ENCODE peak calls at places on chromosomes 2 and 18, in four cellular contexts. One of them, this sample, is unnamed.
A peak's percentile ranks its signal among the peaks of the same experiment; 100 is the strongest.

GRCh38 chr18:50312296-50313030 is 25.0 kb upstream of the CXXC1 start:
- DNase-seq in breast epithelium: no peak
- DNase-seq in testis: no peak
- DNase-seq in H1: no peak
- DNase-seq in this sample: no peak

GRCh38 chr2:20674974-20675679 is 8.2 kb downstream of the GDF7 start:
- DNase-seq in H1: no peak
- DNase-seq in breast epithelium: no peak
- DNase-seq in testis: peak; percentile 32
- DNase-seq in this sample: no peak

GRCh38 chr2:112920923-112921532 is 10.1 kb downstream of the IL37 start:
- DNase-seq in breast epithelium: no peak
- DNase-seq in H1: no peak
- DNase-seq in testis: no peak
- DNase-seq in this sample: no peak

GRCh38 chr2:209642146-209642815 is 129.4 kb upstream of the UNC80 start:
- DNase-seq in H1: no peak
- DNase-seq in breast epithelium: no peak
- DNase-seq in testis: no peak
- DNase-seq in this sample: no peak

GRCh38 chr2:85653996-85654395 is 14.0 kb downstream of the SFTPB start:
- DNase-seq in H1: no peak
- DNase-seq in breast epithelium: no peak
- DNase-seq in testis: no peak
- DNase-seq in this sample: no peak

GRCh38 chr2:191650896-191651773 is 26.8 kb upstream of the NABP1 start:
- DNase-seq in breast epithelium: no peak
- DNase-seq in H1: no peak
- DNase-seq in testis: no peak
- DNase-seq in this sample: no peak

GRCh38 chr2:241546771-241547498 is 11.6 kb upstream of the BOK start:
- DNase-seq in H1: no peak
- DNase-seq in breast epithelium: no peak
- DNase-seq in testis: peak; percentile 43
- DNase-seq in this sample: no peak

GRCh38 chr2:120552800-120553471 is 182.7 kb upstream of the GLI2 start:
- DNase-seq in H1: peak; percentile 91
- DNase-seq in breast epithelium: peak; percentile 91
- DNase-seq in testis: peak; percentile 93
- DNase-seq in this sample: peak; percentile 53

GRCh38 chr2:219128401-219128800 is 32.2 kb downstream of the NHEJ1 start:
- DNase-seq in breast epithelium: no peak
- DNase-seq in testis: no peak
- DNase-seq in H1: no peak
- DNase-seq in this sample: no peak

GRCh38 chr2:241241669-241242068 is 53.2 kb downstream of the ANO7 start:
- DNase-seq in testis: no peak
- DNase-seq in H1: no peak
- DNase-seq in breast epithelium: no peak
- DNase-seq in this sample: no peak

GRCh38 chr18:36284671-36285295 is 12.7 kb upstream of the FHOD3 start:
- DNase-seq in testis: peak; percentile 72
- DNase-seq in H1: no peak
- DNase-seq in breast epithelium: no peak
- DNase-seq in this sample: peak; percentile 76

GRCh38 chr2:111239107-111239506 is 118.4 kb downstream of the BCL2L11 start:
- DNase-seq in breast epithelium: no peak
- DNase-seq in H1: no peak
- DNase-seq in testis: no peak
- DNase-seq in this sample: no peak

GRCh38 chr2:15293262-15293937 is 267.7 kb downstream of the NBAS start:
- DNase-seq in breast epithelium: no peak
- DNase-seq in testis: no peak
- DNase-seq in H1: no peak
- DNase-seq in this sample: no peak

GRCh38 chr18:75478996-75479870 is 51.7 kb upstream of the SMIM21 start:
- DNase-seq in H1: no peak
- DNase-seq in testis: no peak
- DNase-seq in breast epithelium: no peak
- DNase-seq in this sample: peak; percentile 25

GRCh38 chr2:100655936-100656534 is 93.2 kb downstream of the PDCL3 start:
- DNase-seq in testis: no peak
- DNase-seq in H1: peak; percentile 10
- DNase-seq in breast epithelium: no peak
- DNase-seq in this sample: no peak

GRCh38 chr2:204289066-204289465 is 256.2 kb upstream of the PARD3B start:
- DNase-seq in H1: no peak
- DNase-seq in testis: no peak
- DNase-seq in breast epithelium: no peak
- DNase-seq in this sample: no peak
- H3K27me3 ChIP-seq in H1: no peaks in the 10 kb centered on the region
- H3K27me3 ChIP-seq in testis: no peaks in the 10 kb centered on the region
- H3K27me3 ChIP-seq in breast epithelium: no peaks in the 10 kb centered on the region
- H3K27me3 ChIP-seq in this sample: no peaks in the 10 kb centered on the region

GRCh38 chr18:54561864-54562263 is 29.2 kb upstream of the DYNAP start:
- DNase-seq in testis: no peak
- DNase-seq in H1: no peak
- DNase-seq in breast epithelium: no peak
- DNase-seq in this sample: no peak

GRCh38 chr18:54555996-54556395 is 35.0 kb upstream of the DYNAP start:
- DNase-seq in testis: no peak
- DNase-seq in breast epithelium: no peak
- DNase-seq in H1: no peak
- DNase-seq in this sample: no peak

GRCh38 chr18:54557958-54558357 is 33.1 kb upstream of the DYNAP start:
- DNase-seq in H1: no peak
- DNase-seq in breast epithelium: no peak
- DNase-seq in testis: no peak
- DNase-seq in this sample: no peak

DNA sequence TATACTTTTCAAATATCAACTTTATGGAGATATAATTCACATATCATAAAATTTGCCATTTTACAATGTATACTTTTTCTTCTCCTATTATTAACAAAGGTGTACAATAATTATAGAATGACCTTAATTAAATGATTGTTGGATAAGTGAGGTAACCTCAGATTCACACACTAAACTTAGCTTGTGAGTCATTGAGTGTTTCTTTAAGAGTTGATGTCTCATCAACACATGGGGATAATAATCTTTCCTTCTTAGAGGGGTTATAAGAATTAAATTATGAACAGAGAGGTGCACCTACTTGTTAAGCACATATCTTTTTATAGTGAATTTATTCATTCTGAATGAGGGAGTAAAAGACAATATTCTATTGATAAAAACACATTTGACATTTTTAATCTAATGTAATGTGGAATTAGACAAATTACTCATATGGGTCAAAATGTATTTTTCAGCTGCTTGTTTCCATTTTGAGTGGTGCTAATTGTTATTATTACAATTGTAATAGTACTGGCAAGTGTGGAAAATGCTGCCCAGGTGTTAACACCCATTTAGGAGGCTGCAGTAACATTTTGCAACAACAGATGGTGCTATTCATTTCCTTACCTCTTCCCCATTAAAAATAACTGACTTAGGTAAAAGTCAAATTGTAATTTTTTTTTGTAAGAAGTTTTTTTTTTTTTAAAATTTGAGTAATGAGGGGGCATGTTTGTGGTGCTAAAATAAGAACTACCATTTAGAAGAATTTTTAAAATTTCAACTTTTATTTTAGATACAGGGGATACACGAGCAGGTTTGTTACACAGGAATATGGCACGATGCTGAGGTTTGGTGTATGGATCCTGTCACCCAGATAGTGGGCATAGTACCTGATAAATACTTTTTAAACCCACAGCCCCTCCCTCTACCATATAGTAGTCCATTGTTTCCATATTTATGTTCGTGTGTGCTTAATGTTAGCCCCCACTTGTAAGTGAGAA is 32.1 kb upstream of the DYNAP start:
- DNase-seq in testis: no peak
- DNase-seq in H1: no peak
- DNase-seq in breast epithelium: no peak
- DNase-seq in this sample: peak; percentile 12
- TF ChIP-seq CTCF in testis: no peak
- TF ChIP-seq CTCF in H1: peak; percentile 49
- TF ChIP-seq CTCF in breast epithelium: peak; percentile 63
- TF ChIP-seq CTCF in this sample: no peak

GRCh38 chr2:235638541-235639192 is 144.8 kb downstream of the AGAP1 start:
- DNase-seq in breast epithelium: no peak
- DNase-seq in H1: no peak
- DNase-seq in testis: no peak
- DNase-seq in this sample: no peak

GRCh38 chr2:235640900-235641299 is 147.1 kb downstream of the AGAP1 start:
- DNase-seq in H1: no peak
- DNase-seq in breast epithelium: no peak
- DNase-seq in testis: no peak
- DNase-seq in this sample: no peak

GRCh38 chr2:235637906-235638305 is 144.1 kb downstream of the AGAP1 start:
- DNase-seq in testis: no peak
- DNase-seq in breast epithelium: no peak
- DNase-seq in H1: no peak
- DNase-seq in this sample: no peak

GRCh38 chr2:235639885-235640284 is 146.0 kb downstream of the AGAP1 start:
- DNase-seq in testis: no peak
- DNase-seq in H1: no peak
- DNase-seq in breast epithelium: no peak
- DNase-seq in this sample: no peak

DNA sequence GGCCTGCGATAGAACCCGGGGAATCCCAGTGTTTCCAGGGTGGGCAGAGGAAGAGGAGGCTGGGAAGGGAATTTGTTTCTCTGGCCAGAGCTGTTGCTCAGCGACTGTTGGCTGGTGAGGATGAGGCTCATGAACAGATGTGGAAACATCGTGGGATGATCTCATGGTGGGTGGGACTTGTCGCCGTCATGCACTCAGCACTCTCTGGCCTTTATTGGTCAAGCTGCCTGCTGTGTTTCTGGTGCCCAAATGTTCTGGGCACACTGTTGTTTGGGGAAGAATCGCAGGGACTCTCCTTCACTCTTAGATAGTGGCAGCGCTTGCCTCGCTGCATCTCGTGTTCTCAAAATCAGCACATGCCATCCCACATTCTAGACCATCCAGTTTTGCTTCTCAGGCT is 145.5 kb downstream of the AGAP1 start:
- DNase-seq in breast epithelium: peak; percentile 52
- DNase-seq in testis: peak; percentile 64
- DNase-seq in H1: no peak
- DNase-seq in this sample: peak; percentile 87
- TF ChIP-seq POLR2A in breast epithelium: no peak
- TF ChIP-seq POLR2A in testis: no peak
- TF ChIP-seq POLR2A in H1: no peak
- TF ChIP-seq POLR2A in this sample: peak; percentile 77

DNA sequence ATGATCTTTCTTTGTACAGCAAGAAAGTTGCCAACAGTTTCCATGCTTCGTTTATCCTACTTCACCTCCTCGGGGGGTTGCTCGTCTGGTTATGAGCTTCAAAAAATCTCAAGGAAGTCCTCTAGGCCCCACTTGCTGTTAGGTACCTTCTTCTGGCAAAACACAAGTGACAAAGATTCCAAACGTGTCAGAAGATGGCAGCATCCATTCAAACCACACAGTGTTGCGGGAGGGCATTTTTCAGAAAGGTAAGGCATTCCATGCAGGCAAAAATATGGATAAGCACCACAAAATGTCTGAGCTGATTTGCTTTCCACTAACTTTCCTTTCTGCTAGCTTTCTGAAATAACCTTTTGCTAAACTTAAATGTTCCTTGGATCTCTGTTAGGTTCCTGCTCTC is 13.2 kb upstream of the OR6B3 start:
- DNase-seq in testis: no peak
- DNase-seq in H1: no peak
- DNase-seq in breast epithelium: no peak
- DNase-seq in this sample: no peak
- H3K27me3 ChIP-seq in testis: no peaks in the 10 kb centered on the region
- H3K27me3 ChIP-seq in H1: no peaks in the 10 kb centered on the region
- H3K27me3 ChIP-seq in breast epithelium: no peaks in the 10 kb centered on the region
- H3K27me3 ChIP-seq in this sample: no peaks in the 10 kb centered on the region

DNA sequence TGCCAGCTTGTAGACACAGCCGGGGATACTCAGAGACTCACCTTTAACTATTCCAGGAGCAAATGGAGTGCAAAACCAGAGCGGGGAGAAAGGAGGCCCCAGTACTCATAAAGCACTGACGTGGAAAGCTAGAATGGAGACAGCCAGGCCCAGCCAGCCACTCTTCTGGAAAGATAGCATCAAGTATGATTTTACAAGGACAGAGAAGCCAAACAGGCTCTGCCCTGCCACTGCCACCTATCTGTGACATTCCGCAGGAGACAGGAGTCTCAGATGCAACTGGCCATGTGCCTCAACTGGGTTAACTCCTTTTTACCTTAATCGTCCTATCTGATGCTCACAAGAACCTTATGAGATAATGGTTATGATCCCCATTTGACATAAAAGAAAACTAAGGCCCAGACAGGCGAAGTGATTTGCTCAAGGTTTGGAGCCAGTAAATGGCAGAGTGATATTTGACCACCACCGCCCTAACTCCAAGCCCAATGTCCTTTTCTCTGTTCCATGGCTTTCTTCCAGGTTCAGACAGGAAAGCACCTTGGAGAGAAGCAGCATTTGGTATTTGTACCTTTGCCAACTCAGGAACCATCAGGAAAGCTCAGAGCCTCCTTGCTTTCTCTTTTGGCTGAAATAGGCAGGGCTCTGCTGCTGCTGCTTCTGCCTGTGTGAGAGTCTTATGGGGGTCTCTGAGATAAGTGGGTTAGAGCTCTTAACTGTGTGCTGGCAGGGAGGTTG is 15.6 kb downstream of the KIF3C start:
- DNase-seq in H1: no peak
- DNase-seq in testis: no peak
- DNase-seq in breast epithelium: no peak
- DNase-seq in this sample: no peak
- TF ChIP-seq CTCF in H1: no peak
- TF ChIP-seq CTCF in testis: no peak
- TF ChIP-seq CTCF in breast epithelium: no peak
- TF ChIP-seq CTCF in this sample: no peak

This sample was measured in tibial nerve.